ENCODE peak calls at places on chromosomes 7 and 10, in eight cellular contexts. Z, Q, O, F, X, A, V and J are unnamed samples.

GRCh38 chr10:42638053-42638820 is at the start of gene ZNF33B:
- DNase-seq in V (peak; percentile 95), F (peak; percentile 95), Z (peak; percentile 95), O (peak; percentile 92), Q (peak; percentile 81), A (peak; percentile 91), X (peak; percentile 94), J (peak; percentile 77)

GRCh38 chr10:65618125-65618524 is 1307.7 kb upstream of the LRRTM3 start:
- DNase-seq in Z (no peak), Q (no peak), A (no peak), X (no peak), F (no peak), V (no peak), O (peak; percentile 9), J (no peak)

GRCh38 chr7:27094304-27095049 is 1.3 kb downstream of the HOXA1 start:
- DNase-seq in Q (no peak), Z (no peak), F (no peak), O (no peak), X (no peak), A (no peak), V (peak; percentile 57), J (no peak)

GRCh38 chr7:132296820-132297219 is 279.4 kb downstream of the PLXNA4 start:
- DNase-seq in O (no peak), Q (no peak), V (no peak), F (no peak), Z (no peak), X (no peak), A (no peak), J (no peak)

GRCh38 chr7:133571066-133571465 is 318.2 kb downstream of the EXOC4 start:
- DNase-seq in A (no peak), Q (no peak), X (no peak), O (peak; percentile 37), Z (no peak), F (no peak), V (no peak), J (no peak)

GRCh38 chr10:113026679-113027078 is 76.6 kb downstream of the TCF7L2 start:
- DNase-seq in X (peak; percentile 53), Q (no peak), F (peak; percentile 91), A (no peak), Z (no peak), O (peak; percentile 81), V (no peak), J (no peak)

GRCh38 chr10:43421519-43421918 is 12.5 kb upstream of the HNRNPF start:
- DNase-seq in X (no peak), O (no peak), A (no peak), V (no peak), Z (no peak), Q (no peak), F (no peak), J (no peak)

GRCh38 chr10:118564652-118565051 is 30.8 kb downstream of the PRLHR start:
- DNase-seq in O (no peak), V (no peak), Z (no peak), Q (no peak), A (no peak), X (peak; percentile 4), F (no peak), J (no peak)

GRCh38 chr10:18793951-18794350 is 134.7 kb downstream of the ARL5B start:
- DNase-seq in V (no peak), X (peak; percentile 57), O (peak; percentile 59), F (peak; percentile 16), Q (no peak), A (no peak), Z (no peak), J (no peak)

GRCh38 chr7:42315631-42316030 is 78.6 kb upstream of the GLI3 start:
- DNase-seq in A (no peak), O (no peak), X (peak; percentile 30), F (peak; percentile 93), V (no peak), Q (no peak), Z (no peak), J (no peak)

GRCh38 chr10:101843032-101843991 is at the start of gene KCNIP2:
- DNase-seq in Z (peak; percentile 44), F (no peak), O (no peak), X (no peak), Q (peak; percentile 63), A (no peak), V (no peak), J (peak; percentile 41)

GRCh38 chr7:80478683-80479082 is 33.2 kb downstream of the GNAT3 start:
- DNase-seq in Q (no peak), V (no peak), Z (no peak), O (peak; percentile 57), A (no peak), X (peak; percentile 78), F (peak; percentile 64), J (no peak)

GRCh38 chr7:55019691-55020480 is 1.1 kb downstream of the EGFR start:
- DNase-seq in Z (peak; percentile 39), O (no peak), A (peak; percentile 41), V (no peak), Q (no peak), F (no peak), X (no peak), J (peak; percentile 8)

GRCh38 chr7:47284691-47285246 is 297.1 kb downstream of the TNS3 start:
- DNase-seq in V (peak; percentile 50), Z (no peak), A (no peak), O (no peak), Q (no peak), F (no peak), X (no peak), J (no peak)

GRCh38 chr7:157517782-157518513 is 181.1 kb downstream of the DNAJB6 start:
- DNase-seq in Z (no peak), Q (no peak), V (no peak), O (no peak), A (no peak), F (no peak), X (no peak), J (no peak)

GRCh38 chr10:28985137-28985885 is 303.6 kb upstream of the LYZL1 start:
- DNase-seq in O (no peak), X (no peak), A (no peak), V (no peak), F (no peak), Q (no peak), Z (peak; percentile 8), J (no peak)

GRCh38 chr10:11381023-11381422 is 230.4 kb downstream of the USP6NL start:
- DNase-seq in V (no peak), Q (no peak), Z (no peak), F (no peak), A (no peak), O (no peak), X (peak; percentile 37), J (no peak)

GRCh38 chr7:70346844-70347462 is 748.7 kb downstream of the AUTS2 start:
- DNase-seq in A (no peak), F (no peak), X (no peak), Z (no peak), Q (no peak), V (no peak), O (no peak), J (no peak)

GRCh38 chr7:102834466-102834865 is 78.3 kb upstream of the LRRC17 start:
- DNase-seq in F (no peak), V (no peak), X (no peak), Q (no peak), A (no peak), Z (no peak), O (no peak), J (no peak)